ENCODE peak calls at places on chromosomes 4 and X, in nine cellular contexts. One of them, this sample, is unnamed. For H3K9me3 and H3K27me3, the result is how much of the 10 kb centered on the place peaks cover.

GRCh38 chrX:18654873-18655836 is 16.8 kb downstream of the RS1 start:
- DNase-seq in psoas muscle: no peak
- DNase-seq in body of pancreas: no peak
- DNase-seq in thoracic aorta: no peak
- DNase-seq in suprapubic skin: no peak
- DNase-seq in right lobe of liver: no peak
- DNase-seq in left ventricle myocardium inferior: no peak
- DNase-seq in uterus: no peak
- DNase-seq in ovary: no peak
- DNase-seq in this sample: no peak

GRCh38 chr4:139297001-139297410 is 4.3 kb upstream of the NAA15 start:
- DNase-seq in right lobe of liver: no peak
- DNase-seq in uterus: no peak
- DNase-seq in ovary: no peak
- DNase-seq in left ventricle myocardium inferior: no peak
- DNase-seq in thoracic aorta: no peak
- DNase-seq in psoas muscle: no peak
- DNase-seq in suprapubic skin: no peak
- DNase-seq in body of pancreas: no peak
- DNase-seq in this sample: no peak

GRCh38 chr4:100736651-100737450 is 219.0 kb upstream of the EMCN start:
- DNase-seq in psoas muscle: no peak
- DNase-seq in suprapubic skin: no peak
- DNase-seq in left ventricle myocardium inferior: no peak
- DNase-seq in ovary: no peak
- DNase-seq in uterus: peak
- DNase-seq in right lobe of liver: no peak
- DNase-seq in body of pancreas: no peak
- DNase-seq in thoracic aorta: no peak
- DNase-seq in this sample: no peak

GRCh38 chr4:46648088-46648744 is 258.3 kb upstream of the GABRA2 start:
- DNase-seq in ovary: no peak
- DNase-seq in right lobe of liver: no peak
- DNase-seq in uterus: no peak
- DNase-seq in body of pancreas: no peak
- DNase-seq in thoracic aorta: no peak
- DNase-seq in left ventricle myocardium inferior: no peak
- DNase-seq in psoas muscle: no peak
- DNase-seq in suprapubic skin: no peak
- DNase-seq in this sample: no peak

GRCh38 chr4:65918217-65918616 is 247.9 kb upstream of the EPHA5 start:
- DNase-seq in right lobe of liver: no peak
- DNase-seq in uterus: no peak
- DNase-seq in ovary: no peak
- DNase-seq in psoas muscle: no peak
- DNase-seq in thoracic aorta: no peak
- DNase-seq in body of pancreas: no peak
- DNase-seq in suprapubic skin: no peak
- DNase-seq in left ventricle myocardium inferior: no peak
- DNase-seq in this sample: no peak

GRCh38 chr4:87560802-87561201 is 31.6 kb upstream of the SPARCL1 start:
- DNase-seq in thoracic aorta: no peak
- DNase-seq in psoas muscle: no peak
- DNase-seq in suprapubic skin: no peak
- DNase-seq in ovary: no peak
- DNase-seq in left ventricle myocardium inferior: no peak
- DNase-seq in uterus: no peak
- DNase-seq in body of pancreas: no peak
- DNase-seq in right lobe of liver: no peak
- DNase-seq in this sample: no peak

GRCh38 chr4:139822391-139822790 is 156.8 kb downstream of the MGST2 start:
- DNase-seq in ovary: no peak
- DNase-seq in left ventricle myocardium inferior: no peak
- DNase-seq in psoas muscle: no peak
- DNase-seq in suprapubic skin: no peak
- DNase-seq in right lobe of liver: no peak
- DNase-seq in thoracic aorta: no peak
- DNase-seq in body of pancreas: no peak
- DNase-seq in uterus: no peak
- DNase-seq in this sample: no peak

GRCh38 chr4:99264927-99265326 is 25.9 kb downstream of the ADH1A start:
- DNase-seq in body of pancreas: no peak
- DNase-seq in thoracic aorta: no peak
- DNase-seq in uterus: no peak
- DNase-seq in psoas muscle: no peak
- DNase-seq in left ventricle myocardium inferior: no peak
- DNase-seq in right lobe of liver: no peak
- DNase-seq in suprapubic skin: no peak
- DNase-seq in ovary: no peak
- DNase-seq in this sample: no peak

GRCh38 chr4:175070444-175070843 is 152.3 kb downstream of the ADAM29 start:
- DNase-seq in thoracic aorta: no peak
- DNase-seq in suprapubic skin: no peak
- DNase-seq in right lobe of liver: no peak
- DNase-seq in psoas muscle: no peak
- DNase-seq in left ventricle myocardium inferior: no peak
- DNase-seq in uterus: no peak
- DNase-seq in ovary: no peak
- DNase-seq in body of pancreas: no peak
- DNase-seq in this sample: no peak

GRCh38 chrX:53435997-53436396 is 1.8 kb upstream of the HSD17B10 start:
- DNase-seq in thoracic aorta: no peak
- DNase-seq in uterus: peak
- DNase-seq in psoas muscle: peak
- DNase-seq in body of pancreas: peak
- DNase-seq in left ventricle myocardium inferior: peak
- DNase-seq in suprapubic skin: no peak
- DNase-seq in ovary: peak
- DNase-seq in right lobe of liver: peak
- DNase-seq in this sample: no peak

GRCh38 chr4:41258783-41259182 is 2.1 kb downstream of the UCHL1 start:
- DNase-seq in suprapubic skin: no peak
- DNase-seq in psoas muscle: no peak
- DNase-seq in thoracic aorta: no peak
- DNase-seq in left ventricle myocardium inferior: no peak
- DNase-seq in right lobe of liver: no peak
- DNase-seq in ovary: peak
- DNase-seq in body of pancreas: peak
- DNase-seq in uterus: no peak
- DNase-seq in this sample: no peak

GRCh38 chr4:115165503-115165902 is 52.1 kb upstream of the NDST4 start:
- DNase-seq in suprapubic skin: no peak
- DNase-seq in ovary: no peak
- DNase-seq in right lobe of liver: no peak
- DNase-seq in left ventricle myocardium inferior: no peak
- DNase-seq in thoracic aorta: no peak
- DNase-seq in body of pancreas: no peak
- DNase-seq in psoas muscle: no peak
- DNase-seq in uterus: no peak
- DNase-seq in this sample: no peak

GRCh38 chrX:112846787-112847186 is 6.2 kb upstream of the AMOT start:
- DNase-seq in uterus: no peak
- DNase-seq in right lobe of liver: no peak
- DNase-seq in body of pancreas: no peak
- DNase-seq in left ventricle myocardium inferior: no peak
- DNase-seq in psoas muscle: no peak
- DNase-seq in thoracic aorta: no peak
- DNase-seq in suprapubic skin: no peak
- DNase-seq in ovary: no peak
- DNase-seq in this sample: no peak

GRCh38 chr4:18859468-18859867 is 837.9 kb upstream of the LCORL start:
- DNase-seq in ovary: no peak
- DNase-seq in thoracic aorta: no peak
- DNase-seq in left ventricle myocardium inferior: no peak
- DNase-seq in suprapubic skin: no peak
- DNase-seq in uterus: no peak
- DNase-seq in body of pancreas: no peak
- DNase-seq in psoas muscle: no peak
- DNase-seq in right lobe of liver: no peak
- DNase-seq in this sample: no peak

GRCh38 chr4:18858229-18858922 is 836.8 kb upstream of the LCORL start:
- DNase-seq in suprapubic skin: no peak
- DNase-seq in ovary: no peak
- DNase-seq in left ventricle myocardium inferior: no peak
- DNase-seq in thoracic aorta: no peak
- DNase-seq in body of pancreas: no peak
- DNase-seq in right lobe of liver: no peak
- DNase-seq in uterus: no peak
- DNase-seq in psoas muscle: no peak
- DNase-seq in this sample: no peak

GRCh38 chr4:18860836-18861530 is 839.4 kb upstream of the LCORL start:
- DNase-seq in thoracic aorta: no peak
- DNase-seq in left ventricle myocardium inferior: no peak
- DNase-seq in body of pancreas: no peak
- DNase-seq in uterus: no peak
- DNase-seq in suprapubic skin: no peak
- DNase-seq in right lobe of liver: no peak
- DNase-seq in ovary: no peak
- DNase-seq in psoas muscle: no peak
- DNase-seq in this sample: no peak
- H3K9me3 ChIP-seq in thoracic aorta: under half
- H3K9me3 ChIP-seq in left ventricle myocardium inferior: under half
- H3K9me3 ChIP-seq in body of pancreas: under half
- H3K9me3 ChIP-seq in uterus: under half
- H3K9me3 ChIP-seq in suprapubic skin: under half
- H3K9me3 ChIP-seq in right lobe of liver: under half
- H3K9me3 ChIP-seq in ovary: under half
- H3K9me3 ChIP-seq in psoas muscle: under half
- H3K9me3 ChIP-seq in this sample: under half

DNA sequence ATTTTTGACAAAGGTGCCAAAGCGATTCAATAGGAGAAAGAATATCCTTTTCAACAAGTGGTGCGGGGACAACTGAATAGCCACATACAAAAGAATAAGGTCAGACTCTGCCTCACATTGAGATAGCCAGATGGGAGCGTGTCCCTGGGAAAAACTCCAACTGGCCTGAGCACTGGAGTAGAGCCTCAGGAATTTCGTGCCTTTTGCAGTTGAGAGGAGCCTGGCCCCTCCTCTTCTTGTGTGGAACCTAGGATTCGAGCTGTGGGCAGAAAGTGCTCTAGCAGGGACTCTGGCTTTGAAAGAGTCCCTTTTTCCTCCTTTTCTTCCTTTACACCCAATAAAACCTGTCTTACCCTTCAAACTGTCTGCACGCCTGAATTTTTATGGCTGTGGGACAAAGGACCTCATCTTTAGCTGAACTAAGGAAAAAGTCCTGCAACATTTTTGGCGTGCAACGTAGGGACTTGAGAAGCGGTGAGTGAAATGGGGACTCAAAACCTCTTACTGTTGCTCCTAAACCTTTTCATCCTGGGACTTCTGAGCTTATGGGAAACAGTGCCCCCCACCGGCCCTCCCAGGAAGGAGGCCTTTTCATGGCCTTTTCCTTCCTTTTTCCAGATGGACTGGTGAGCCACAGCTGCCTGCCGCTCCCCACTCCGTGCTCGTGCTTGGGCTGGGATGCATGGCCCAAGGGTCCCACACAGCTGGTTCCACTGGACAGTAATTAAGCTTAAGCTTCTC is 68.6 kb downstream of the BMP15 start:
- DNase-seq in suprapubic skin: no peak
- DNase-seq in thoracic aorta: no peak
- DNase-seq in right lobe of liver: no peak
- DNase-seq in uterus: no peak
- DNase-seq in ovary: no peak
- DNase-seq in psoas muscle: no peak
- DNase-seq in body of pancreas: no peak
- DNase-seq in left ventricle myocardium inferior: peak
- DNase-seq in this sample: no peak
- H3K27me3 ChIP-seq in suprapubic skin: under half
- H3K27me3 ChIP-seq in thoracic aorta: under half
- H3K27me3 ChIP-seq in right lobe of liver: under half
- H3K27me3 ChIP-seq in uterus: under half
- H3K27me3 ChIP-seq in ovary: under half
- H3K27me3 ChIP-seq in psoas muscle: under half
- H3K27me3 ChIP-seq in body of pancreas: under half
- H3K27me3 ChIP-seq in left ventricle myocardium inferior: under half
- H3K27me3 ChIP-seq in this sample: under half

DNA sequence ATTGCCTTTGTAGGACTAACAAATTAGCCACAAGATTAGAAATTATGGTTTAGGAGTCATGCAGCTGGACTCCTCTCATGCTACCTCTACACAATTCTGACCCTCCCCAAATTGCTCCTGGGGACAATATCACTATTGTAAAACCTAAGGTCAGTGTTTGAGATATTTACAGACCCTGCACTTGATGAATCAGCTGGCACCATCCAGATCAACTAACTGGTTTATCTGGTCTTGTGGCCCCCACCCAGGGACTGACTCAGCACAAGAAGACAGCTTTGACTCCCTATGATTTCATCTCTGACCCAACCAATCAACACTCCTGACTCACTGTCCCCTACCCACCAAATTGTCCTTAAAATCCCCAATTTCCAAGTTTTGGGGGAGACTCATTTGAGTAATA is 192.4 kb downstream of the STPG2 start:
- DNase-seq in right lobe of liver: no peak
- DNase-seq in body of pancreas: no peak
- DNase-seq in ovary: no peak
- DNase-seq in suprapubic skin: no peak
- DNase-seq in left ventricle myocardium inferior: no peak
- DNase-seq in uterus: no peak
- DNase-seq in psoas muscle: no peak
- DNase-seq in thoracic aorta: no peak
- DNase-seq in this sample: no peak
- H3K27ac ChIP-seq in right lobe of liver: no peak
- H3K27ac ChIP-seq in body of pancreas: no peak
- H3K27ac ChIP-seq in ovary: no peak
- H3K27ac ChIP-seq in suprapubic skin: no peak
- H3K27ac ChIP-seq in left ventricle myocardium inferior: no peak
- H3K27ac ChIP-seq in uterus: no peak
- H3K27ac ChIP-seq in psoas muscle: no peak
- H3K27ac ChIP-seq in thoracic aorta: no peak
- H3K27ac ChIP-seq in this sample: no peak

GRCh38 chr4:12382567-12382966 is 953.9 kb upstream of the HS3ST1 start:
- DNase-seq in right lobe of liver: no peak
- DNase-seq in body of pancreas: no peak
- DNase-seq in psoas muscle: no peak
- DNase-seq in uterus: no peak
- DNase-seq in ovary: no peak
- DNase-seq in suprapubic skin: no peak
- DNase-seq in thoracic aorta: no peak
- DNase-seq in left ventricle myocardium inferior: no peak
- DNase-seq in this sample: no peak

GRCh38 chr4:12375805-12376204 is 947.1 kb upstream of the HS3ST1 start:
- DNase-seq in suprapubic skin: no peak
- DNase-seq in thoracic aorta: no peak
- DNase-seq in right lobe of liver: no peak
- DNase-seq in ovary: no peak
- DNase-seq in body of pancreas: no peak
- DNase-seq in uterus: no peak
- DNase-seq in left ventricle myocardium inferior: no peak
- DNase-seq in psoas muscle: no peak
- DNase-seq in this sample: no peak

DNA sequence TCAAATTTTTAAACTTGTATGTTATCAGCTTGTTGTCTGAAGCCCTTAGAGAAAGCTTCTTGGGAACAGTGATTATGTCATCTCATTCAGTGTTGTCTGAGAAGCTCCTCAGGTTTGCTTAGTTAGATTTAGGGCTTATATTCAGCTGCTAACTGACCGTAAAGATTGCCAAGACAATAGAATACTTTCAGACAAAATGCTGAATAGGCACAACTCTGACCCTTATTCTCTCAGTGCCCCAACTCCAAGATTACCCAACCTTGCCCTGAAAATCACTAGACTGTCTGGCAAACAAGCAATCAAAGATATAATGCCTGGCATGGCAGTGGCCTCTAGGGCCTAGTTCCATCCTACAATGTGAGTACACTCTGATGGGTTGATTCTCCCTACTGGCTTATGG is 950.5 kb upstream of the HS3ST1 start:
- DNase-seq in psoas muscle: no peak
- DNase-seq in ovary: no peak
- DNase-seq in body of pancreas: no peak
- DNase-seq in thoracic aorta: no peak
- DNase-seq in right lobe of liver: no peak
- DNase-seq in uterus: no peak
- DNase-seq in left ventricle myocardium inferior: no peak
- DNase-seq in suprapubic skin: no peak
- DNase-seq in this sample: no peak
- H3K9me3 ChIP-seq in psoas muscle: under half
- H3K9me3 ChIP-seq in ovary: under half
- H3K9me3 ChIP-seq in body of pancreas: under half
- H3K9me3 ChIP-seq in thoracic aorta: under half
- H3K9me3 ChIP-seq in right lobe of liver: under half
- H3K9me3 ChIP-seq in uterus: under half
- H3K9me3 ChIP-seq in left ventricle myocardium inferior: under half
- H3K9me3 ChIP-seq in suprapubic skin: under half
- H3K9me3 ChIP-seq in this sample: under half

This sample was measured in RWPE2.